ENCODE peak calls at places on chromosomes 7 and 10, in six cellular contexts. Q is A549, E is HepG2, Z is WTC11, N is endothelial cell of umbilical vein, F is K562. T is an unnamed sample.

GRCh38 chr10:22737587-22737986 is 23.2 kb upstream of the PIP4K2A start:
- DNase-seq in N (peak), Z (no peak), E (no peak), Q (no peak), F (peak), T (no peak)

GRCh38 chr7:133355325-133355708 is 102.4 kb downstream of the EXOC4 start:
- DNase-seq in Q (no peak), Z (no peak), F (peak), E (no peak), N (peak), T (no peak)

GRCh38 chr10:43846187-43846680 is 197.6 kb upstream of the ZNF32 start:
- DNase-seq in Q (no peak), E (no peak), Z (no peak), F (no peak), N (peak), T (no peak)

GRCh38 chr10:2994562-2994961 is 72.8 kb upstream of the PFKP start:
- DNase-seq in Z (no peak), Q (no peak), N (no peak), E (no peak), F (no peak), T (no peak)

GRCh38 chr7:108257954-108258353 is 127.8 kb upstream of the LAMB4 start:
- DNase-seq in Z (no peak), F (no peak), Q (no peak), E (no peak), N (no peak), T (no peak)

GRCh38 chr10:58266826-58267712 is 625 bp downstream of the IPMK start:
- DNase-seq in Q (peak), E (peak), Z (peak), F (peak), N (peak), T (peak)

GRCh38 chr10:1364151-1364910 is 308.1 kb downstream of the WDR37 start:
- DNase-seq in E (no peak), Z (no peak), Q (no peak), N (no peak), F (no peak), T (peak)

GRCh38 chr7:86148501-86148900 is 495.2 kb upstream of the GRM3 start:
- DNase-seq in Z (no peak), F (no peak), N (no peak), Q (no peak), E (no peak), T (no peak)

GRCh38 chr10:30691601-30692015 is 62.1 kb upstream of the LYZL2 start:
- DNase-seq in E (no peak), F (peak), Q (no peak), Z (no peak), N (no peak), T (no peak)

GRCh38 chr7:158377800-158378623 is 209.6 kb downstream of the PTPRN2 start:
- DNase-seq in Z (no peak), F (no peak), Q (no peak), E (peak), N (no peak), T (no peak)

GRCh38 chr10:109205929-109206585 is 717.3 kb downstream of the XPNPEP1 start:
- DNase-seq in N (no peak), E (no peak), Q (no peak), F (no peak), Z (no peak), T (no peak)

GRCh38 chr7:152145853-152146466 is 120.5 kb downstream of the GALNT11 start:
- DNase-seq in F (peak), Z (no peak), N (peak), Q (peak), E (peak), T (no peak)

GRCh38 chr7:150362989-150363769 is 5.4 kb upstream of the REPIN1 start:
- DNase-seq in F (no peak), Z (peak), Q (no peak), N (no peak), E (no peak), T (no peak)

GRCh38 chr7:30458311-30458710 is 20.3 kb downstream of the NOD1 start:
- DNase-seq in F (no peak), N (no peak), E (no peak), Z (no peak), Q (no peak), T (no peak)

GRCh38 chr7:138975343-138976104 is 5.7 kb downstream of the KIAA1549 start:
- DNase-seq in F (no peak), Q (no peak), E (no peak), N (no peak), Z (no peak), T (no peak)

GRCh38 chr7:149864751-149865150 is 9.0 kb upstream of the ATP6V0E2 start:
- DNase-seq in Q (no peak), E (no peak), F (no peak), N (no peak), Z (no peak), T (no peak)

GRCh38 chr7:117097860-117098259 is 144.6 kb downstream of the ST7 start:
- DNase-seq in Z (no peak), F (no peak), E (peak), Q (no peak), N (no peak), T (no peak)

GRCh38 chr10:52256832-52257691 is 57.0 kb upstream of the DKK1 start:
- DNase-seq in Z (no peak), F (no peak), E (no peak), N (no peak), Q (peak), T (no peak)

GRCh38 chr10:94137747-94138146 is 144.0 kb downstream of the PLCE1 start:
- DNase-seq in Z (no peak), N (no peak), F (no peak), Q (no peak), E (no peak), T (no peak)

GRCh38 chr10:94133239-94133638 is 139.5 kb downstream of the PLCE1 start:
- DNase-seq in Q (no peak), F (no peak), E (no peak), N (no peak), Z (no peak), T (no peak)

DNA sequence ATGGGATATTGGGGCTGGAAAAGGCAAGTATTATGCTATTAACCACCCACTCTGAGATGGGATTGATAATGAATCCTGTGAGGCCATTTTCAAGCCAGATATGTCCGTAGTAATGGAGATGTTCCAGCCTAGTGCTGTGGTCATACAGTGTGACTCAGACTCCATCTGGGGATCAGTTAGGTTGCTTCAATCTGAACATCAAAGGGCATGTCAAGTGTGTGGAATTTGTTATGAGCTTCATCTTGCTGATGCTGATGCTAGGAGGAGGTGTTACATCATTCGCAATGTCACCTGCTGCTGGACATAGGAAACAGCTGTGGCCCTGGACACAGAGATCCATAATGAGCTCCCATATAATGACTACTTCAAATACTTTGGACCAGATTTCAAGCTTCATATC is 144.7 kb downstream of the PLCE1 start:
- DNase-seq in E (no peak), Q (no peak), Z (no peak), F (no peak), N (no peak), T (no peak)
- TF ChIP-seq JUN in E (no peak), Q (no peak), Z (no peak), F (no peak), N (no peak), T (no peak)

DNA sequence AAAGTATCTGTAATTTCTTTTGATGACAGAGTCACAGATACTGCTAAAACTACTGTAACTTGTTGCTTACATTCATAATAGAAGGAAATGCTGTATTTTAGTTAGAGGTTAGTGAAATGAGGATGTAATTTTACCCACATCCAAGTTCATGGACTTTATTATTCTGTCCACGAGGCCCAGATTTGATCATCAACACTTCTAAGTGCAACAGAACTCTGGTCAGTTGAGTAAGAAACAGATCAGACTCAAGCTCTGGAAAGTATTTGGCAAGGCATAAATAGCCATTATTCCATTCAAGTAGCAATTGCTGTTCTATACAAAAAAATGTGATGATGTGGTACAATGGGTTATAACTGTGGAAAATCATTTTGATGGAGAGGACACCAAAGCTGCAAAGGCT is 22.3 kb downstream of the ACADSB start:
- DNase-seq in N (no peak), Q (no peak), F (no peak), E (no peak), Z (no peak), T (no peak)
- TF ChIP-seq JUN in N (no peak), Q (no peak), F (no peak), E (no peak), Z (no peak), T (no peak)

GRCh38 chr7:12879139-12879538 is 191.7 kb downstream of the ARL4A start:
- DNase-seq in Z (no peak), E (no peak), N (no peak), Q (no peak), F (no peak), T (no peak)
- TF ChIP-seq JUN in Z (no peak), E (no peak), N (no peak), Q (no peak), F (no peak), T (no peak)

GRCh38 chr10:97048649-97049427 is 136.9 kb downstream of the SLIT1 start:
- DNase-seq in Q (no peak), N (no peak), F (no peak), E (no peak), Z (no peak), T (no peak)
- TF ChIP-seq JUN in Q (no peak), N (no peak), F (no peak), E (no peak), Z (no peak), T (no peak)

GRCh38 chr7:83150310-83150709 is 12.4 kb downstream of the PCLO start:
- DNase-seq in Z (no peak), F (no peak), N (no peak), E (no peak), Q (peak), T (no peak)

GRCh38 chr7:83153419-83153818 is 9.3 kb downstream of the PCLO start:
- DNase-seq in F (no peak), Z (no peak), Q (no peak), N (no peak), E (no peak), T (no peak)

GRCh38 chr7:83148776-83149175 is 13.9 kb downstream of the PCLO start:
- DNase-seq in F (no peak), Z (no peak), Q (peak), E (no peak), N (peak), T (no peak)

GRCh38 chr7:83155407-83155806 is 7.3 kb downstream of the PCLO start:
- DNase-seq in N (no peak), E (no peak), Z (no peak), F (no peak), Q (no peak), T (no peak)

DNA sequence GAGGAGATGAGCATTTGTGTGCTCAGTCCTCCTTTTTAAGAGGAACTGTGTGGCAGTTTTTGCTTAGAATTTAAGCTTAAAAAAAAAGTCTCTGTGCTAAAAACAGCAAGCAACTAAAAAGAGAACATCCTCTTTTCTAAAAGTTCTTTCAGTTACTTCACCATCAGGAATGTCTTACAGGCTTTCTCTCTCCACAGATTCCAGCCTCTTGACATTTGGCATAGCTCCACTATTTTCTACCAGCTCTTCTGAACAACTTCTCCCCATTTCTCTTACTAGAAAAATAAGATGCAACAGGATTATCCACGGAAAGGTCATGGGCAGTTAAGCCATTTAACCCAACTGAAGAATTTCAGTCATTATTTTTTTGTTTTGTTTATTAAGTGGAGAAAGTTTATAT is 13.2 kb downstream of the PCLO start:
- DNase-seq in Z (no peak), E (no peak), Q (no peak), N (no peak), F (no peak), T (no peak)
- TF ChIP-seq JUN in Z (no peak), E (no peak), Q (no peak), N (no peak), F (no peak), T (no peak)

DNA sequence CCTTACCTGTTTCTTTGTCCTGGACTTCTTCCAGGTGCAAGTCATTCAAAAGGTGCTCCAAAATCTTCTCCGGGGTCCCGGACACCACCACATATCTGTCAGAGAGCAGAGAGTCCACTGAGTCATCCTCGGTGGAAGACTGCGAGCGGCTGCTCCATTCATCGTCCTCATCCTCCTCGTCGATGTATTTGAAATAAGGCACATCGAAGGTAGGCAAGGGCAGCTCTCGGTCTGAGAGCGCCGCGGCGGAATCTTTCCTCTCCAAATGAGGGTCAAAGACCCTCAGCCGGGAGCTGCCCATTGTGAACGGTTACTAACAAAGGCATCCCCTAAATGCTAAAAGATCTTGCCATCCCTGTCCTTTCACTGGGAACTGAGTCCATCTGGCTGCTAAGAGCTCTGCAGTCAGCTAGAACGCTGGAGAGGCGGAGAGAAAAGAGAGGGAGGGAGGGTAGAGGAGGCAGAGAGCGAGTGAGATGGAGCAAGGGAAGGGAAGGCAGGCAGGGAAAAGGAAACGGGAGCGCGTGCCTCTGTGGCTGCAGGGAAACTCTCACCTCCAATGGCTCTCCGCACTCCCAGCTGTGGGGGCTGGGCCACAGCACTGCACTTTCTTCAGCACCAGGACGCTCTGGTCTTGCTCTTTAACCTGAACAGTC is 163.5 kb downstream of the RAPGEF5 start:
- DNase-seq in Z (peak), N (no peak), E (no peak), Q (no peak), F (no peak), T (peak)
- TF ChIP-seq JUN in Z (no peak), N (no peak), E (no peak), Q (no peak), F (no peak), T (no peak)

GRCh38 chr7:13111230-13111629 is 423.8 kb downstream of the ARL4A start:
- DNase-seq in E (no peak), F (no peak), N (no peak), Q (no peak), Z (no peak), T (no peak)
- TF ChIP-seq JUN in E (no peak), F (no peak), N (no peak), Q (no peak), Z (no peak), T (no peak)

DNA sequence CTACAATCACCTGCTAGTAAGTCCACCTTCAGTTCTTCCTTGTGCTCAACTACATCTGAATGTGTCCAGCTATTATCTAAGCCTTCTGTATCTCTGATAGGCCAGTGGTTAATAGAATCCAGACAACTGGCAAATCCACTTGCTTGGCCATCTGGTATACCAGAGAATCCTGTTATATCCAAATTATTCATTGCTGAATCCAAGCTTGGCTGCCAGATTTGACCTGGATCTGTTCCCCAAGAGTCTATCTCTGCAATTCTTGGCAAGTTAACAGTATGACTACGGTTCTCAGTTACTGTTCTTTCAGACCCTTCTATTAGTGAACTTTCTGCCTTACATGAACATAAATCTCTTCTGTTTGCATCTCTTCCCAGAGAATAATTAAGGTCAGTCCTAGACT is 154.6 kb upstream of the TARP start:
- DNase-seq in Z (no peak), Q (no peak), N (no peak), F (no peak), E (no peak), T (no peak)
- TF ChIP-seq JUN in Z (no peak), Q (no peak), N (no peak), F (no peak), E (no peak), T (no peak)